ENCODE peak calls at places on chromosomes 2 and 18, in six cellular contexts. One of them, this sample, is unnamed.

GRCh38 chr18:72965616-72966015 is 97.8 kb upstream of the NETO1 start:
- DNase-seq in A549: no peak
- DNase-seq in IMR-90: no peak
- DNase-seq in HepG2: no peak
- DNase-seq in sigmoid colon: no peak
- DNase-seq in spleen: no peak
- DNase-seq in this sample: no peak

GRCh38 chr2:113225505-113226259 is 51.9 kb downstream of the PSD4 start:
- DNase-seq in A549: peak; percentile 41
- DNase-seq in IMR-90: peak; percentile 49
- DNase-seq in HepG2: no peak
- DNase-seq in sigmoid colon: peak; percentile 66
- DNase-seq in spleen: no peak
- DNase-seq in this sample: no peak

GRCh38 chr2:234329202-234329930 is 167.5 kb downstream of the ARL4C start:
- DNase-seq in A549: no peak
- DNase-seq in IMR-90: peak; percentile 40
- DNase-seq in HepG2: no peak
- DNase-seq in sigmoid colon: no peak
- DNase-seq in spleen: no peak
- DNase-seq in this sample: no peak

GRCh38 chr2:40371525-40372277 is 80.2 kb downstream of the SLC8A1 start:
- DNase-seq in A549: no peak
- DNase-seq in IMR-90: peak; percentile 90
- DNase-seq in HepG2: no peak
- DNase-seq in sigmoid colon: peak; percentile 85
- DNase-seq in spleen: no peak
- DNase-seq in this sample: no peak

GRCh38 chr18:49562481-49563129 is 748 bp downstream of the LIPG start:
- DNase-seq in A549: no peak
- DNase-seq in IMR-90: no peak
- DNase-seq in HepG2: no peak
- DNase-seq in sigmoid colon: no peak
- DNase-seq in spleen: no peak
- DNase-seq in this sample: no peak

GRCh38 chr2:233184669-233185068 is 66.8 kb upstream of the ATG16L1 start:
- DNase-seq in A549: no peak
- DNase-seq in IMR-90: no peak
- DNase-seq in HepG2: no peak
- DNase-seq in sigmoid colon: no peak
- DNase-seq in spleen: no peak
- DNase-seq in this sample: no peak

GRCh38 chr2:40204268-40204667 is 247.6 kb downstream of the SLC8A1 start:
- DNase-seq in A549: no peak
- DNase-seq in IMR-90: peak; percentile 58
- DNase-seq in HepG2: no peak
- DNase-seq in sigmoid colon: no peak
- DNase-seq in spleen: no peak
- DNase-seq in this sample: no peak

GRCh38 chr2:55581435-55581834 is 36.0 kb downstream of the PPP4R3B start:
- DNase-seq in A549: no peak
- DNase-seq in IMR-90: no peak
- DNase-seq in HepG2: peak; percentile 27
- DNase-seq in sigmoid colon: no peak
- DNase-seq in spleen: no peak
- DNase-seq in this sample: no peak

GRCh38 chr2:112342067-112342466 is 66.7 kb downstream of the ZC3H6 start:
- DNase-seq in A549: no peak
- DNase-seq in IMR-90: no peak
- DNase-seq in HepG2: no peak
- DNase-seq in sigmoid colon: no peak
- DNase-seq in spleen: no peak
- DNase-seq in this sample: no peak

GRCh38 chr2:33550206-33550605 is 48.9 kb downstream of the FAM98A start:
- DNase-seq in A549: no peak
- DNase-seq in IMR-90: no peak
- DNase-seq in HepG2: no peak
- DNase-seq in sigmoid colon: no peak
- DNase-seq in spleen: no peak
- DNase-seq in this sample: no peak
- H3K4me3 ChIP-seq in A549: no peak overlapping the region
- H3K4me3 ChIP-seq in IMR-90: no peak overlapping the region
- H3K4me3 ChIP-seq in HepG2: no peak overlapping the region
- H3K4me3 ChIP-seq in sigmoid colon: no peak overlapping the region
- H3K4me3 ChIP-seq in spleen: no peak overlapping the region
- H3K4me3 ChIP-seq in this sample: no peak overlapping the region

GRCh38 chr2:96617012-96617411 is 21.1 kb downstream of the KANSL3 start:
- DNase-seq in A549: no peak
- DNase-seq in IMR-90: no peak
- DNase-seq in HepG2: no peak
- DNase-seq in sigmoid colon: no peak
- DNase-seq in spleen: no peak
- DNase-seq in this sample: no peak
- TF ChIP-seq POLR2A in A549: no peak
- TF ChIP-seq POLR2A in IMR-90: no peak
- TF ChIP-seq POLR2A in HepG2: no peak
- TF ChIP-seq POLR2A in sigmoid colon: no peak
- TF ChIP-seq POLR2A in spleen: no peak
- TF ChIP-seq POLR2A in this sample: no peak

GRCh38 chr2:63589148-63589972 is 597 bp downstream of the MDH1 start:
- DNase-seq in A549: peak; percentile 33
- DNase-seq in IMR-90: no peak
- DNase-seq in HepG2: peak; percentile 27
- DNase-seq in sigmoid colon: no peak
- DNase-seq in spleen: no peak
- DNase-seq in this sample: no peak

GRCh38 chr2:63594622-63595021 is 5.9 kb downstream of the MDH1 start:
- DNase-seq in A549: no peak
- DNase-seq in IMR-90: no peak
- DNase-seq in HepG2: peak; percentile 29
- DNase-seq in sigmoid colon: no peak
- DNase-seq in spleen: no peak
- DNase-seq in this sample: no peak

GRCh38 chr2:63590621-63591408 is 2.1 kb downstream of the MDH1 start:
- DNase-seq in A549: no peak
- DNase-seq in IMR-90: no peak
- DNase-seq in HepG2: peak; percentile 89
- DNase-seq in sigmoid colon: peak; percentile 84
- DNase-seq in spleen: no peak
- DNase-seq in this sample: no peak

GRCh38 chr2:63588385-63589147 is at the start of the genes MDH1 and WDPCP:
- DNase-seq in A549: peak; percentile 89
- DNase-seq in IMR-90: peak; percentile 100
- DNase-seq in HepG2: peak; percentile 100
- DNase-seq in sigmoid colon: peak; percentile 97
- DNase-seq in spleen: peak; percentile 96
- DNase-seq in this sample: peak; percentile 99

GRCh38 chr2:63591566-63592175 is 2.9 kb downstream of the MDH1 start:
- DNase-seq in A549: no peak
- DNase-seq in IMR-90: no peak
- DNase-seq in HepG2: peak; percentile 24
- DNase-seq in sigmoid colon: no peak
- DNase-seq in spleen: no peak
- DNase-seq in this sample: no peak
- H3K4me3 ChIP-seq in A549: no peak overlapping the region
- H3K4me3 ChIP-seq in IMR-90: no peak overlapping the region
- H3K4me3 ChIP-seq in HepG2: no peak overlapping the region
- H3K4me3 ChIP-seq in sigmoid colon: no peak overlapping the region
- H3K4me3 ChIP-seq in spleen: no peak overlapping the region
- H3K4me3 ChIP-seq in this sample: no peak overlapping the region

GRCh38 chr2:64454316-64455030 is 511 bp downstream of the LGALSL start:
- DNase-seq in A549: peak; percentile 68
- DNase-seq in IMR-90: peak; percentile 36
- DNase-seq in HepG2: no peak
- DNase-seq in sigmoid colon: peak; percentile 83
- DNase-seq in spleen: peak; percentile 90
- DNase-seq in this sample: no peak

GRCh38 chr2:64456298-64456697 is 2.3 kb downstream of the LGALSL start:
- DNase-seq in A549: no peak
- DNase-seq in IMR-90: no peak
- DNase-seq in HepG2: no peak
- DNase-seq in sigmoid colon: no peak
- DNase-seq in spleen: no peak
- DNase-seq in this sample: no peak

GRCh38 chr2:64455031-64455332 is 1.0 kb downstream of the LGALSL start:
- DNase-seq in A549: no peak
- DNase-seq in IMR-90: no peak
- DNase-seq in HepG2: no peak
- DNase-seq in sigmoid colon: no peak
- DNase-seq in spleen: no peak
- DNase-seq in this sample: no peak

GRCh38 chr2:64455545-64455944 is 1.6 kb downstream of the LGALSL start:
- DNase-seq in A549: peak; percentile 38
- DNase-seq in IMR-90: no peak
- DNase-seq in HepG2: peak; percentile 25
- DNase-seq in sigmoid colon: no peak
- DNase-seq in spleen: no peak
- DNase-seq in this sample: no peak

GRCh38 chr2:64453710-64454315 is at the start of gene LGALSL:
- DNase-seq in A549: peak; percentile 76
- DNase-seq in IMR-90: peak; percentile 24
- DNase-seq in HepG2: peak; percentile 66
- DNase-seq in sigmoid colon: peak; percentile 86
- DNase-seq in spleen: peak; percentile 91
- DNase-seq in this sample: no peak
- TF ChIP-seq POLR2A in A549: no peak
- TF ChIP-seq POLR2A in IMR-90: no peak
- TF ChIP-seq POLR2A in HepG2: peak; percentile 63
- TF ChIP-seq POLR2A in sigmoid colon: peak; percentile 36
- TF ChIP-seq POLR2A in spleen: peak; percentile 45
- TF ChIP-seq POLR2A in this sample: peak; percentile 19

GRCh38 chr2:145022671-145023330 is 502.9 kb upstream of the ZEB2 start:
- DNase-seq in A549: peak; percentile 32
- DNase-seq in IMR-90: peak; percentile 89
- DNase-seq in HepG2: no peak
- DNase-seq in sigmoid colon: no peak
- DNase-seq in spleen: no peak
- DNase-seq in this sample: no peak

GRCh38 chr2:145020694-145021093 is 500.8 kb upstream of the ZEB2 start:
- DNase-seq in A549: no peak
- DNase-seq in IMR-90: peak; percentile 70
- DNase-seq in HepG2: no peak
- DNase-seq in sigmoid colon: no peak
- DNase-seq in spleen: no peak
- DNase-seq in this sample: no peak

GRCh38 chr2:145022021-145022670 is 502.2 kb upstream of the ZEB2 start:
- DNase-seq in A549: no peak
- DNase-seq in IMR-90: peak; percentile 28
- DNase-seq in HepG2: no peak
- DNase-seq in sigmoid colon: no peak
- DNase-seq in spleen: no peak
- DNase-seq in this sample: no peak

GRCh38 chr2:145025382-145025781 is 505.5 kb upstream of the ZEB2 start:
- DNase-seq in A549: no peak
- DNase-seq in IMR-90: no peak
- DNase-seq in HepG2: no peak
- DNase-seq in sigmoid colon: no peak
- DNase-seq in spleen: no peak
- DNase-seq in this sample: no peak

DNA sequence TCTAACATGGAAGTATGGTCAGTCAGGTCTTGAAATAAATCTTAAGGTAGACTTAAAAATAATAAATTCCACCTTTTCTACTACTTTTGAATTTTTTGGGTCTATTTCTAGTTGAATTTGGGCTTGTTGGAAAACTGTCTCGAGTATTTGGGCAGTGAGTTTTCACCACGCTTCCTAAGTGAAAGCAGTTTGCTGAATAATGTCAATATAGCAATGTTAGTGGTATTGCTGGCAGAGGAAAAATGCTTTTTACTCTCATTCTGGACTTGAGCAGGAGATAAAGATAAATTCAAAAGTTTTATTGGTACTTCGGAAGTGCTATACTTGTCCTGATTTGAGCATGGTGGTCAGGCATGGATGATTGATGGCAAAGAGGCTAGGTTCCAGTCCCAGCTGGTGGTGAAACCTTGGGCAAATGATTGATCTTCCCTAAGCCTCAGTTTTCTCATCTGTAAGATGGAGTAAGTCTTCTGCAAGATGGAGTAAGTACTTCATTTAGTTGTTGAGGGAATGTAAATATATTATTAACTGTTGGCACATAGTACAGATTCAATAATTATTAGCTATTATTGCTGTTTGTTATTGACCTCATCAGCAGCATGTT is 503.5 kb upstream of the ZEB2 start:
- DNase-seq in A549: no peak
- DNase-seq in IMR-90: no peak
- DNase-seq in HepG2: no peak
- DNase-seq in sigmoid colon: no peak
- DNase-seq in spleen: no peak
- DNase-seq in this sample: no peak
- H3K4me3 ChIP-seq in A549: peak overlapping the region; percentile 34
- H3K4me3 ChIP-seq in IMR-90: no peak overlapping the region
- H3K4me3 ChIP-seq in HepG2: no peak overlapping the region
- H3K4me3 ChIP-seq in sigmoid colon: no peak overlapping the region
- H3K4me3 ChIP-seq in spleen: no peak overlapping the region
- H3K4me3 ChIP-seq in this sample: peak overlapping the region; percentile 15